ENCODE peak calls at places on chromosome 1, in four cellular contexts. M is PC-3, F is lung, D is left ventricle myocardium inferior. Q is an unnamed sample.

GRCh38 chr1:217627431-217627830 is 3.5 kb downstream of the GPATCH2 start:
- DNase-seq in M (no peak), D (no peak), F (no peak), Q (no peak)

GRCh38 chr1:230266456-230266855 is 159.7 kb downstream of the PGBD5 start:
- DNase-seq in D (no peak), M (no peak), F (no peak), Q (no peak)

GRCh38 chr1:216705686-216706085 is 17.5 kb downstream of the ESRRG start:
- DNase-seq in D (peak), F (no peak), M (no peak), Q (peak)

GRCh38 chr1:156844638-156845037 is 14.3 kb downstream of the INSRR start:
- DNase-seq in M (no peak), F (no peak), D (no peak), Q (no peak)

GRCh38 chr1:93374334-93375106 is 28.8 kb downstream of the DR1 start:
- DNase-seq in F (no peak), D (peak), M (no peak), Q (no peak)

GRCh38 chr1:109773900-109774485 is 10.3 kb upstream of the EPS8L3 start:
- DNase-seq in M (no peak), D (peak), F (no peak), Q (no peak)

GRCh38 chr1:239348635-239349353 is 37.6 kb upstream of the CHRM3 start:
- DNase-seq in F (no peak), M (no peak), D (no peak), Q (no peak)

GRCh38 chr1:97745912-97746311 is 174.9 kb downstream of the DPYD start:
- DNase-seq in D (no peak), F (no peak), M (peak), Q (no peak)

GRCh38 chr1:231020139-231020601 is 19.9 kb downstream of the FAM89A start:
- DNase-seq in D (no peak), F (peak), M (peak), Q (no peak)

GRCh38 chr1:185816460-185816859 is 82.3 kb downstream of the HMCN1 start:
- DNase-seq in M (no peak), F (no peak), D (no peak), Q (no peak)

GRCh38 chr1:172004671-172005070 is 163.4 kb downstream of the DNM3 start:
- DNase-seq in F (no peak), D (no peak), M (no peak), Q (no peak)

GRCh38 chr1:209805875-209806760 is at the start of gene IRF6:
- DNase-seq in M (peak), F (peak), D (peak), Q (no peak)

GRCh38 chr1:18734001-18734400 is 103.4 kb downstream of the PAX7 start:
- DNase-seq in D (no peak), F (no peak), M (no peak), Q (no peak)

GRCh38 chr1:232193451-232193783 is 436.5 kb downstream of the SIPA1L2 start:
- DNase-seq in D (no peak), M (no peak), F (no peak), Q (no peak)

GRCh38 chr1:53025034-53025777 is 36.8 kb upstream of the PODN start:
- DNase-seq in M (no peak), F (peak), D (peak), Q (no peak)

GRCh38 chr1:183097438-183098051 is 74.3 kb downstream of the LAMC1 start:
- DNase-seq in F (no peak), D (no peak), M (no peak), Q (no peak)

GRCh38 chr1:203173566-203173965 is 2.1 kb downstream of the MYBPH start:
- DNase-seq in F (no peak), D (no peak), M (no peak), Q (no peak)

GRCh38 chr1:59071289-59071688 is 225.6 kb upstream of the FGGY start:
- DNase-seq in F (no peak), D (no peak), M (no peak), Q (no peak)

GRCh38 chr1:204623894-204624361 is 61.6 kb downstream of the LRRN2 start:
- DNase-seq in F (no peak), D (no peak), M (peak), Q (no peak)

GRCh38 chr1:179055930-179056329 is 25.9 kb upstream of the TOR3A start:
- DNase-seq in F (no peak), M (peak), D (no peak), Q (no peak)

DNA sequence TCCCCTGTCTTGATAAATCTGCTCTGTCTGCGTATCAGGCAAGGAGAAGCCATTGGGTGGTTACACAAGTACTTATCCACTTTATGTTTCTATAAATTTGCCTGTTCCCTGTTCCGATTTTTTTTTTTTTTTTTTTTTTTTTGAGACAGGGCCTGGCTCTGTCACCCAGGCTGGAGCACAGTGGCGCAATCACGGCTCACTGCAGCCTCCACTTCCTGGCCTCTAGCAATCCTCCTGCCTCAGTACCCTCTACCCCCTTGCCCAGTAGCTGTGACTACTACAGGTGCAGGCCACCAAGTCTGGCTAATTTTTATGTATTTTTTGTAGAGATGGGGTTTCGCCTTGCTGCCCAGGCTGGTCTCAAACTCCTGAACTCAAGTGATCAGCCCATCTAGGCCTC is 11.2 kb upstream of the CSRP1 start:
- DNase-seq in M (no peak), F (no peak), D (no peak), Q (no peak)
- H3K27ac ChIP-seq in M (peak), F (no peak), D (no peak), Q (peak)

GRCh38 chr1:17419626-17420328 is 19.7 kb downstream of the RCC2 start:
- DNase-seq in M (peak), F (peak), D (peak), Q (no peak)
- H3K27ac ChIP-seq in M (no peak), F (no peak), D (peak), Q (no peak)

GRCh38 chr1:22636369-22636768 is at the start of gene C1QA:
- DNase-seq in F (peak), D (peak), M (no peak), Q (no peak)
- H3K27ac ChIP-seq in F (no peak), D (peak), M (no peak), Q (no peak)

GRCh38 chr1:15328245-15328784 is 81.3 kb downstream of the FHAD1 start:
- DNase-seq in D (no peak), F (no peak), M (no peak), Q (no peak)
- H3K27ac ChIP-seq in D (peak), F (no peak), M (no peak), Q (no peak)

GRCh38 chr1:222996307-222996983 is 146.6 kb downstream of the TLR5 start:
- DNase-seq in F (no peak), M (no peak), D (no peak), Q (no peak)
- H3K27ac ChIP-seq in F (no peak), M (no peak), D (peak), Q (no peak)

DNA sequence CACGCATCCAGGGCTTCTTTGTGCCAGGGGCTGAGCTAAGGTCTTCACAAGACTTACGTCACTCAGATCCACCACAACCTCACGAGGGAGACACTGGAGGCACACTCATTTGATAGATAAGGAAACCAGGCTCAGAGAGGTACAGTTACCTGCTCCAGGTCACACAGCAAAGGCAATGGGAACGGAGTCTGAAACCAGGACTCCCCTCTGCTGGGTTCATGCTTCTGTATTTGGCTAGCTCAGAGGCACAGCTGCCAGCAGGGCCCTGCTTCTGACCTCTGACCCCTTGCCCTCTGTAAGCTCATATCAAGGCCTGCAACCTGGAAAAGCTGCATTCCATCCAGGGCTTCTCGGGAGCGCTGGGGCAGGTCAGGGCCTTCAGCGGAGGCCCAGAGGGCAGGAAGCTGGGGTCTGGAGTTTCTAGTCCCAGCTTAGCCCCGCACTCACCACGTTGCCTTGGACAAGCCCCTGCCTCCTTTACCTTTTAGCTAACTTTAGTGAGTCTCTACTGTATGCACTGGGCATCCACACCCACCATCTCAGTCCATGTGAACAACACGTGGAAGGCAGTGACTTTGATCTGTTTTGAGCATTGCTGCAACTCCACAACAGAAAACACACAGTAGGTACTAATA is 34.6 kb downstream of the HSPG2 start:
- DNase-seq in M (no peak), F (no peak), D (no peak), Q (no peak)
- H3K27ac ChIP-seq in M (no peak), F (peak), D (peak), Q (no peak)

GRCh38 chr1:236065509-236066005 is 667 bp upstream of the NID1 start:
- DNase-seq in M (no peak), F (no peak), D (no peak), Q (no peak)
- H3K27ac ChIP-seq in M (no peak), F (peak), D (peak), Q (no peak)

GRCh38 chr1:68231627-68232303 is 558 bp downstream of the WLS start:
- DNase-seq in D (peak), M (peak), F (peak), Q (no peak)
- H3K27ac ChIP-seq in D (peak), M (no peak), F (peak), Q (peak)

GRCh38 chr1:111199329-111199728 is 1.1 kb downstream of the DENND2D start:
- DNase-seq in M (no peak), F (no peak), D (no peak), Q (no peak)
- H3K27ac ChIP-seq in M (no peak), F (no peak), D (no peak), Q (no peak)